ENCODE peak calls at places on chromosomes 1 and 21, in six cellular contexts. D is activated CD8-positive, alpha-beta memory T cell treated with anti-CD3 and anti-CD28 coated beads, Interleukin-2, amount 50 U/mL, for 4 hours; Y is nephron progenitor cell; T is IMR-90; M is LHCN-M2; R is NCI-H2227 treated with DMSO at 0.1 percent for 48 hours. W is an unnamed sample.

GRCh38 chr1:62967031-62967430 is 183.1 kb downstream of the ATG4C start:
- DNase-seq in D (no peak), Y (no peak), T (no peak), M (no peak), R (no peak), W (no peak)

GRCh38 chr1:209751627-209752231 is 4.1 kb upstream of the TRAF3IP3 start:
- DNase-seq in D (no peak), Y (no peak), T (no peak), M (no peak), R (no peak), W (no peak)

GRCh38 chr1:182829285-182829932 is 9.7 kb upstream of the DHX9 start:
- DNase-seq in D (no peak), Y (no peak), T (no peak), M (no peak), R (no peak), W (no peak)

GRCh38 chr1:30887485-30888315 is 20.9 kb downstream of the SDC3 start:
- DNase-seq in D (no peak), Y (no peak), T (peak; percentile 73), M (peak; percentile 20), R (no peak), W (no peak)

GRCh38 chr1:97820470-97821188 is 100.2 kb downstream of the DPYD start:
- DNase-seq in D (no peak), Y (no peak), T (peak; percentile 58), M (peak; percentile 52), R (peak; percentile 28), W (peak; percentile 23)

GRCh38 chr1:153532161-153532560 is 3.6 kb downstream of the S100A6 start:
- DNase-seq in D (peak; percentile 46), Y (no peak), T (no peak), M (no peak), R (no peak), W (no peak)

GRCh38 chr1:51313961-51314777 is 16.2 kb downstream of the TTC39A start:
- DNase-seq in D (no peak), Y (no peak), T (peak; percentile 87), M (peak; percentile 67), R (no peak), W (peak; percentile 78)

GRCh38 chr1:95733031-95733430 is 499.0 kb downstream of the RWDD3 start:
- DNase-seq in D (no peak), Y (no peak), T (no peak), M (no peak), R (no peak), W (no peak)

GRCh38 chr1:85894651-85895050 is 186.4 kb upstream of the ZNHIT6 start:
- DNase-seq in D (no peak), Y (peak; percentile 47), T (peak; percentile 46), M (peak; percentile 45), R (no peak), W (no peak)

GRCh38 chr1:63693956-63694607 is 79.7 kb upstream of the ROR1 start:
- DNase-seq in D (no peak), Y (no peak), T (peak; percentile 52), M (no peak), R (no peak), W (no peak)

GRCh38 chr1:72442251-72442650 is 159.9 kb upstream of the NEGR1 start:
- DNase-seq in D (no peak), Y (no peak), T (peak; percentile 26), M (peak; percentile 14), R (no peak), W (no peak)

GRCh38 chr1:4673494-4673893 is 19.1 kb downstream of the AJAP1 start:
- DNase-seq in D (no peak), Y (no peak), T (no peak), M (no peak), R (no peak), W (no peak)

GRCh38 chr1:174160109-174160473 is 771 bp downstream of the RABGAP1L start:
- DNase-seq in D (peak; percentile 20), Y (peak; percentile 39), T (peak; percentile 39), M (peak; percentile 26), R (no peak), W (peak; percentile 67)

GRCh38 chr1:26237230-26237966 is 3.4 kb downstream of the CEP85 start:
- DNase-seq in D (no peak), Y (no peak), T (peak; percentile 33), M (peak; percentile 32), R (no peak), W (peak; percentile 26)

GRCh38 chr1:99544328-99544727 is 101.6 kb upstream of the PALMD start:
- DNase-seq in D (no peak), Y (no peak), T (peak; percentile 79), M (peak; percentile 47), R (no peak), W (peak; percentile 92)

GRCh38 chr1:216902669-216903388 is 179.6 kb upstream of the ESRRG start:
- DNase-seq in D (no peak), Y (no peak), T (peak; percentile 59), M (peak; percentile 39), R (no peak), W (peak; percentile 98)

GRCh38 chr1:94102126-94102525 is 18.8 kb downstream of the ABCA4 start:
- DNase-seq in D (no peak), Y (no peak), T (no peak), M (no peak), R (no peak), W (no peak)

GRCh38 chr1:222817529-222817928 is 2.7 kb downstream of the DISP1 start:
- DNase-seq in D (no peak), Y (no peak), T (peak; percentile 99), M (peak; percentile 97), R (no peak), W (peak; percentile 94)

GRCh38 chr1:25503551-25504426 is 39.6 kb upstream of the LDLRAP1 start:
- DNase-seq in D (peak; percentile 71), Y (peak; percentile 50), T (no peak), M (peak; percentile 18), R (no peak), W (peak; percentile 21)

GRCh38 chr1:205430631-205431305 is 8.9 kb upstream of the LEMD1 start:
- DNase-seq in D (peak; percentile 66), Y (peak; percentile 75), T (peak; percentile 33), M (peak; percentile 16), R (no peak), W (no peak)

GRCh38 chr1:30663596-30664091 is 59.7 kb downstream of the MATN1 start:
- DNase-seq in D (no peak), Y (no peak), T (no peak), M (no peak), R (no peak), W (no peak)

GRCh38 chr1:89971600-89971999 is 23.3 kb upstream of the ZNF326 start:
- DNase-seq in D (no peak), Y (no peak), T (peak; percentile 44), M (no peak), R (no peak), W (peak; percentile 47)

GRCh38 chr1:96475882-96476281 is 245.7 kb upstream of the PTBP2 start:
- DNase-seq in D (no peak), Y (no peak), T (no peak), M (no peak), R (no peak), W (no peak)

GRCh38 chr21:44994581-44995171 is 54.8 kb downstream of the SLX9 start:
- DNase-seq in D (no peak), Y (no peak), T (no peak), M (peak; percentile 48), R (no peak), W (peak; percentile 53)

GRCh38 chr1:109906160-109906838 is 4.3 kb upstream of the CSF1 start:
- DNase-seq in D (peak; percentile 55), Y (no peak), T (no peak), M (no peak), R (no peak), W (no peak)

GRCh38 chr1:56061824-56062223 is 517.5 kb downstream of the PLPP3 start:
- DNase-seq in D (no peak), Y (no peak), T (no peak), M (no peak), R (no peak), W (peak; percentile 33)

GRCh38 chr1:236489710-236490377 is 33.9 kb upstream of the LGALS8 start:
- DNase-seq in D (no peak), Y (no peak), T (peak; percentile 55), M (peak; percentile 47), R (peak; percentile 68), W (peak; percentile 41)

GRCh38 chr1:17909634-17910033 is 154.5 kb downstream of the ACTL8 start:
- DNase-seq in D (no peak), Y (peak; percentile 35), T (peak; percentile 24), M (peak; percentile 42), R (no peak), W (no peak)

GRCh38 chr1:212290608-212291007 is 5.4 kb downstream of the PPP2R5A start:
- DNase-seq in D (no peak), Y (no peak), T (peak; percentile 43), M (no peak), R (no peak), W (no peak)

GRCh38 chr1:221268295-221268694 is 389.1 kb downstream of the HLX start:
- DNase-seq in D (no peak), Y (no peak), T (peak; percentile 92), M (peak; percentile 97), R (no peak), W (peak; percentile 63)

GRCh38 chr1:182802006-182802798 is 12.6 kb downstream of the NPL start:
- DNase-seq in D (no peak), Y (no peak), T (no peak), M (no peak), R (no peak), W (peak; percentile 78)

GRCh38 chr1:189424746-189425331 is 1052.8 kb downstream of the BRINP3 start:
- DNase-seq in D (no peak), Y (no peak), T (peak; percentile 40), M (peak; percentile 10), R (no peak), W (peak; percentile 26)

W was measured in mammary epithelial cell.